ENCODE peak calls at places on chromosomes 2 and 18, in nine cellular contexts. I, D, S, W, V, P, M, K and C are unnamed samples.

GRCh38 chr2:128385365-128385764 is 66.7 kb upstream of the HS6ST1 start:
- DNase-seq in I (no peak), D (no peak), S (no peak), W (no peak), V (peak), P (no peak), M (no peak), K (no peak), C (no peak)

GRCh38 chr2:121911036-121911435 is 155.6 kb downstream of the TSN start:
- DNase-seq in I (no peak), D (no peak), S (no peak), W (no peak), V (no peak), P (no peak), M (no peak), K (no peak), C (no peak)

GRCh38 chr2:127022817-127023216 is 84.1 kb downstream of the BIN1 start:
- DNase-seq in I (no peak), D (no peak), S (no peak), W (no peak), V (no peak), P (no peak), M (no peak), K (no peak), C (no peak)

GRCh38 chr2:158600155-158600802 is 143.5 kb downstream of the PKP4 start:
- DNase-seq in I (no peak), D (no peak), S (no peak), W (peak), V (peak), P (peak), M (peak), K (peak), C (no peak)

GRCh38 chr2:101349893-101350662 is 37.2 kb downstream of the CREG2 start:
- DNase-seq in I (no peak), D (no peak), S (no peak), W (peak), V (no peak), P (peak), M (no peak), K (no peak), C (no peak)

GRCh38 chr2:227188292-227188691 is 23.9 kb downstream of the COL4A3 start:
- DNase-seq in I (no peak), D (no peak), S (no peak), W (peak), V (no peak), P (peak), M (no peak), K (peak), C (no peak)

GRCh38 chr18:53375641-53376040 is 848.8 kb downstream of the MBD2 start:
- DNase-seq in I (no peak), D (no peak), S (no peak), W (no peak), V (no peak), P (no peak), M (no peak), K (no peak), C (no peak)

GRCh38 chr2:12232876-12233275 is 483.9 kb upstream of the TRIB2 start:
- DNase-seq in I (no peak), D (no peak), S (no peak), W (no peak), V (no peak), P (peak), M (no peak), K (no peak), C (no peak)

GRCh38 chr18:48841381-48842258 is 109.1 kb downstream of the SMAD7 start:
- DNase-seq in I (no peak), D (no peak), S (no peak), W (no peak), V (no peak), P (peak), M (peak), K (peak), C (peak)

GRCh38 chr2:113217455-113218282 is 43.9 kb downstream of the PSD4 start:
- DNase-seq in I (no peak), D (no peak), S (no peak), W (peak), V (no peak), P (no peak), M (peak), K (peak), C (peak)

GRCh38 chr2:179613701-179614100 is 247.7 kb downstream of the ZNF385B start:
- DNase-seq in I (no peak), D (no peak), S (no peak), W (no peak), V (no peak), P (peak), M (no peak), K (no peak), C (no peak)

GRCh38 chr2:667332-668000 is 9.7 kb downstream of the TMEM18 start:
- DNase-seq in I (no peak), D (no peak), S (no peak), W (peak), V (no peak), P (peak), M (no peak), K (no peak), C (peak)

GRCh38 chr2:8658064-8658862 is 23.6 kb upstream of the ID2 start:
- DNase-seq in I (no peak), D (no peak), S (no peak), W (no peak), V (peak), P (no peak), M (no peak), K (no peak), C (no peak)

GRCh38 chr18:58241877-58242276 is 197.9 kb downstream of the NEDD4L start:
- DNase-seq in I (no peak), D (no peak), S (no peak), W (peak), V (no peak), P (peak), M (peak), K (no peak), C (no peak)

GRCh38 chr2:169476459-169476858 is 2.8 kb upstream of the BBS5 start:
- DNase-seq in I (no peak), D (no peak), S (no peak), W (peak), V (no peak), P (no peak), M (no peak), K (no peak), C (no peak)

GRCh38 chr2:126771501-126772195 is 115.7 kb downstream of the GYPC start:
- DNase-seq in I (no peak), D (no peak), S (peak), W (no peak), V (peak), P (no peak), M (no peak), K (no peak), C (peak)

GRCh38 chr2:111691164-111691895 is 192.7 kb downstream of the ANAPC1 start:
- DNase-seq in I (no peak), D (no peak), S (no peak), W (no peak), V (no peak), P (no peak), M (no peak), K (no peak), C (no peak)

GRCh38 chr2:181516992-181517391 is 59.8 kb downstream of the ITGA4 start:
- DNase-seq in I (no peak), D (no peak), S (no peak), W (no peak), V (no peak), P (no peak), M (no peak), K (no peak), C (no peak)

GRCh38 chr2:212227755-212228154 is 310.8 kb downstream of the ERBB4 start:
- DNase-seq in I (no peak), D (no peak), S (peak), W (peak), V (no peak), P (peak), M (peak), K (peak), C (no peak)

GRCh38 chr2:218130822-218131221 is 5.0 kb downstream of the CXCR2 start:
- DNase-seq in I (no peak), D (no peak), S (no peak), W (no peak), V (no peak), P (no peak), M (no peak), K (no peak), C (no peak)

GRCh38 chr18:44602380-44602779 is 78.3 kb upstream of the SETBP1 start:
- DNase-seq in I (no peak), D (no peak), S (no peak), W (peak), V (no peak), P (peak), M (no peak), K (no peak), C (no peak)

GRCh38 chr2:219109468-219109867 is 48.7 kb upstream of the IHH start:
- DNase-seq in I (no peak), D (no peak), S (peak), W (no peak), V (no peak), P (no peak), M (no peak), K (no peak), C (peak)

GRCh38 chr2:60539177-60539576 is 14.3 kb downstream of the BCL11A start:
- DNase-seq in I (no peak), D (no peak), S (no peak), W (no peak), V (no peak), P (no peak), M (no peak), K (no peak), C (no peak)

GRCh38 chr18:67199993-67200617 is 316.4 kb downstream of the DSEL start:
- DNase-seq in I (no peak), D (no peak), S (peak), W (peak), V (no peak), P (peak), M (no peak), K (no peak), C (peak)

GRCh38 chr2:239662413-239663120 is 261.7 kb upstream of the HDAC4 start:
- DNase-seq in I (no peak), D (no peak), S (no peak), W (no peak), V (no peak), P (no peak), M (no peak), K (no peak), C (no peak)

GRCh38 chr2:216688731-216689360 is 6.5 kb downstream of the IGFBP5 start:
- DNase-seq in I (no peak), D (no peak), S (no peak), W (no peak), V (no peak), P (no peak), M (no peak), K (peak), C (no peak)

GRCh38 chr2:148721520-148721931 is 77.0 kb downstream of the EPC2 start:
- DNase-seq in I (no peak), D (no peak), S (no peak), W (peak), V (no peak), P (peak), M (no peak), K (no peak), C (no peak)

GRCh38 chr2:209653164-209653563 is 118.5 kb upstream of the UNC80 start:
- DNase-seq in I (no peak), D (no peak), S (no peak), W (no peak), V (no peak), P (no peak), M (no peak), K (no peak), C (no peak)

GRCh38 chr2:88735133-88735532 is 43.7 kb downstream of the RPIA start:
- DNase-seq in I (no peak), D (no peak), S (no peak), W (no peak), V (no peak), P (peak), M (no peak), K (no peak), C (no peak)